ENCODE peak calls at places on chromosome 15, in eight cellular contexts. M is sigmoid colon, D is A549, R is body of pancreas, H is adrenal gland, A is gastrocnemius medialis, I is prostate gland, Z is GM12892. T is an unnamed sample.
A peak's percentile ranks its signal among the peaks of the same experiment; 100 is the strongest.

GRCh38 chr15:55168350-55168974 is 28.3 kb downstream of the RSL24D1 start:
- DNase-seq in M (no peak), D (peak; percentile 88), R (peak; percentile 57), H (peak; percentile 57), A (no peak), I (peak; percentile 31), Z (peak; percentile 29), T (peak; percentile 64)

GRCh38 chr15:78992416-78993256 is 47.8 kb upstream of the CTSH start:
- DNase-seq in M (no peak), D (no peak), R (no peak), H (peak; percentile 61), A (peak; percentile 25), I (no peak), Z (no peak), T (peak; percentile 45)

GRCh38 chr15:96331942-96332853 is 1.7 kb downstream of the NR2F2 start:
- DNase-seq in M (peak; percentile 77), D (peak; percentile 79), R (peak; percentile 68), H (peak; percentile 73), A (peak; percentile 79), I (no peak), Z (no peak), T (no peak)

GRCh38 chr15:36185845-36186244 is 393.6 kb upstream of the CDIN1 start:
- DNase-seq in M (no peak), D (no peak), R (no peak), H (no peak), A (no peak), I (no peak), Z (no peak), T (no peak)

GRCh38 chr15:70327328-70328136 is 229.8 kb upstream of the TLE3 start:
- DNase-seq in M (no peak), D (no peak), R (no peak), H (no peak), A (no peak), I (no peak), Z (no peak), T (no peak)

GRCh38 chr15:52257734-52258062 is 37.9 kb downstream of the MYO5C start:
- DNase-seq in M (no peak), D (no peak), R (no peak), H (peak; percentile 7), A (peak; percentile 31), I (no peak), Z (no peak), T (no peak)

GRCh38 chr15:86106306-86106705 is 26.6 kb downstream of the AGBL1 start:
- DNase-seq in M (no peak), D (no peak), R (no peak), H (no peak), A (no peak), I (no peak), Z (no peak), T (no peak)

GRCh38 chr15:51121118-51121517 is 26.4 kb upstream of the TNFAIP8L3 start:
- DNase-seq in M (no peak), D (peak; percentile 85), R (no peak), H (peak; percentile 85), A (no peak), I (no peak), Z (no peak), T (no peak)

GRCh38 chr15:53976844-53977392 is 1.3 kb upstream of the UNC13C start:
- DNase-seq in M (no peak), D (peak; percentile 42), R (no peak), H (no peak), A (peak; percentile 59), I (no peak), Z (no peak), T (peak; percentile 40)

GRCh38 chr15:65130941-65131340 is 2.7 kb downstream of the PDCD7 start:
- DNase-seq in M (no peak), D (peak; percentile 24), R (no peak), H (no peak), A (no peak), I (no peak), Z (no peak), T (no peak)

GRCh38 chr15:48914717-48915116 is 36.8 kb downstream of the EID1 start:
- DNase-seq in M (no peak), D (no peak), R (no peak), H (no peak), A (no peak), I (no peak), Z (no peak), T (no peak)

GRCh38 chr15:84911879-84912660 is 27.6 kb downstream of the SLC28A1 start:
- DNase-seq in M (peak; percentile 97), D (peak; percentile 96), R (peak; percentile 80), H (peak; percentile 95), A (peak; percentile 95), I (peak; percentile 29), Z (no peak), T (peak; percentile 89)

GRCh38 chr15:80779658-80780415 is 667 bp downstream of the CEMIP start:
- DNase-seq in M (no peak), D (peak; percentile 49), R (no peak), H (no peak), A (no peak), I (peak; percentile 23), Z (no peak), T (peak; percentile 38)

GRCh38 chr15:88663216-88663615 is 24.4 kb downstream of the ISG20 start:
- DNase-seq in M (peak; percentile 53), D (no peak), R (peak; percentile 71), H (peak; percentile 34), A (no peak), I (no peak), Z (no peak), T (peak; percentile 14)

GRCh38 chr15:56495050-56495449 is 30.1 kb upstream of the MNS1 start:
- DNase-seq in M (no peak), D (no peak), R (no peak), H (no peak), A (no peak), I (no peak), Z (no peak), T (no peak)

GRCh38 chr15:69666441-69666882 is 213.8 kb downstream of the RPLP1 start:
- DNase-seq in M (no peak), D (no peak), R (no peak), H (peak; percentile 33), A (no peak), I (no peak), Z (peak; percentile 63), T (peak; percentile 26)

GRCh38 chr15:77905301-77905920 is 172.1 kb downstream of the TBC1D2B start:
- DNase-seq in M (peak; percentile 53), D (no peak), R (no peak), H (no peak), A (no peak), I (no peak), Z (no peak), T (no peak)

GRCh38 chr15:101684877-101685276 is 32.7 kb upstream of the TM2D3 start:
- DNase-seq in M (no peak), D (no peak), R (no peak), H (no peak), A (no peak), I (no peak), Z (no peak), T (no peak)

GRCh38 chr15:88810449-88810848 is 7.2 kb downstream of the ACAN start:
- DNase-seq in M (no peak), D (no peak), R (no peak), H (no peak), A (no peak), I (no peak), Z (no peak), T (no peak)

DNA sequence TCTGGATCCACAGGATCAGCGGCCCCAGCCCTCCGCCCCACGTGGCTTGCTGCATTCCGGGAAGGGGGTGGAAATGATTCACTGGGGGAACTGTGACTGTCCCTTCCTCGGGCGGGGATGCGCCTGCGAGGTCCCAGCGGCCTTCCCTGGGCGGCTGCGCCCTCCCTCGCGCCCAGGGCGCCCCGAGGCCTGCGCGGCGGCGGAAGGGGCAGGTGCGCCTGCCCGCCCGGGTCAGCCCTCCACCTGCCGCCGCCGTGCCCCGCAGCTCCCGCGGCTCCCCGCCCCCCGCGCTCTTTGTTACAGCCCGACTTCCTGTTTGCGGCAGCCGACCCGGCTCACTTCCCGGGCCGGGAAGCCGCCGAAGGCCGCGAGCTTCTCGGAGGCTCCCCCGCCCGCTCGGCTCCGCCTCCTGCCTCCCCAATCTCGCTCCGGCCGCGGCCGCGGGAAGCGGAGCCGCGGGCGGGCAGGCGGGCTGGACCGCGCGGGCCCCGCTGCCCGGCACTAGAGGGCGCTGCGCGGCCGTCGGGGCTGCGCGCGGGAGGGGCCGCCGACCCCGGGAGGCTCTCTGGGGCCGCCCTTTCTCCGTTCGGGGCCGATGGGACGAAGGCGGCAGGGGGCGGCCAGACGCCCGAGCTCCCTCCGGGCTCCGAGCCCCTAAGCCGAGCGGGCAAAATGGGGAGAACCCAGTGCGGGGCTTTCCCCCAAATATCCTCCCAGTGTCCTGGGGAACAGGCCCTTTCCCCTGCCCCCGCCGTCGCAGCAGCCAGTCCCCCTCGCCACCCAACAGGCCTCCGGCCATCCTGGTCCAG is 11.5 kb upstream of the CHAC1 start:
- DNase-seq in M (peak; percentile 86), D (peak; percentile 58), R (peak; percentile 76), H (peak; percentile 88), A (peak; percentile 56), I (peak; percentile 45), Z (peak; percentile 92), T (peak; percentile 60)
- TF ChIP-seq POLR2A in M (no peak), D (no peak), R (peak; percentile 65), H (peak; percentile 65), A (peak; percentile 53), I (peak; percentile 12), Z (peak; percentile 70), T (no peak)

DNA sequence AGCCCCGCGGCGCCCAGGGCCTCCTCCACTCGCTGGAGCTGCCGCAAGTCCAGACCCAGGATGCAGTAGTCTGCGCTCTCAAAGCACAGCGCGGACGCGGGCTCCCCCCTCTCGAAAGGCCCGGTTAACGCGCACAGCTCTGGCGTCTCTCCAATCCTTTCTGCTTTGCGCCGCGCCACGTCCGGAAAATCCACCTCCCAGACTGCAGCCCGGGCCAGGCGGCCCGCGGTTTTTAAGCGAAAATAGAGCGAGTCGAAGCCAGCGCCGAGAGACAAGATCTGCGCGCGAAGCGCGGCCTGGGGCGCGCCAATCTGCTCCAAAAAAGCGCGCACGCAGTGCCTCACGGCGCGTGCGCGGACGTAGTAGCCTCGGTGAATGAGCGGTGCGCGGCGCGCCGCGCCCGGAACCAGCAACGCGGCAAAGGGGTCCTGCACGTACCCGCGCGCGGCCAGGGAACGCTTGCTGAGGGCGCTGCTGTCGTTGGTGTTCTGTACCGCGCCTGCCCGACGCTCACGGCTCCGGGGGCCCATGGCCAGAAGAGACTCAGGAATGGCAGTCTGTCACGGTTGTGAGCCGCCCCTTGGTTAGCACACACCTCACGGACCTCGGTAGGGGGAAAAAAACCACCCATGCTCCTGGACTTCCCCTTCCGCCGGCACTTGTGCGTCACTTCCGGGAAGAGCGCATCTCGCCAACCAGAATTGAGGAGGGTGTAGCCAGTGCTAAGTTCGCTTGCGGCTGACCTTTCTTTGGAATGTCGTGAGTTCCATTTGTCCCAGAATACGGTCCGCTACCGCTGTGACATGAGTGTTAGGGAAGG is at the start of gene LCMT2:
- DNase-seq in M (peak; percentile 98), D (peak; percentile 93), R (peak; percentile 91), H (peak; percentile 91), A (peak; percentile 94), I (peak; percentile 84), Z (peak; percentile 76), T (peak; percentile 94)
- TF ChIP-seq POLR2A in M (peak; percentile 53), D (peak; percentile 70), R (peak; percentile 82), H (peak; percentile 61), A (peak; percentile 70), I (peak; percentile 51), Z (peak; percentile 97), T (no peak)

GRCh38 chr15:75335705-75336355 is at the start of gene COMMD4:
- DNase-seq in M (peak; percentile 99), D (peak; percentile 98), R (peak; percentile 97), H (peak; percentile 98), A (peak; percentile 95), I (peak; percentile 92), Z (peak; percentile 60), T (peak; percentile 98)
- TF ChIP-seq POLR2A in M (no peak), D (peak; percentile 81), R (peak; percentile 57), H (peak; percentile 52), A (no peak), I (no peak), Z (no peak), T (no peak)

GRCh38 chr15:60592386-60593339 is 113.7 kb upstream of the ICE2 start:
- DNase-seq in M (peak; percentile 94), D (peak; percentile 40), R (peak; percentile 89), H (peak; percentile 92), A (peak; percentile 91), I (peak; percentile 90), Z (peak; percentile 46), T (peak; percentile 94)
- TF ChIP-seq POLR2A in M (peak; percentile 23), D (no peak), R (peak; percentile 87), H (peak; percentile 87), A (peak; percentile 95), I (peak; percentile 90), Z (no peak), T (no peak)

T was measured in testis.